ENCODE peak calls at places on chromosomes 16 and 17, in six cellular contexts. X is IMR-90; H is NT2/D1; K is stimulated activated CD4-positive, alpha-beta T cell treated with anti-CD3 and anti-CD28 coated beads, Interleukin-1b, Interleukin-23, amount 100 ng/mL, for 1 hour; Y is activated effector memory CD4-positive, alpha-beta T cell treated with Interleukin-2 at 50 U/mL for 16 hours; A is ovary. P is an unnamed sample.

GRCh38 chr16:55666012-55666411 is 10.2 kb downstream of the SLC6A2 start:
- DNase-seq in X (no peak), H (no peak), K (no peak), Y (no peak), A (no peak), P (no peak)

GRCh38 chr17:37392024-37392590 is 14.5 kb downstream of the ACACA start:
- DNase-seq in X (peak), H (no peak), K (no peak), Y (no peak), A (no peak), P (peak)

GRCh38 chr17:47802341-47803022 is 19.1 kb downstream of the OSBPL7 start:
- DNase-seq in X (peak), H (no peak), K (peak), Y (peak), A (no peak), P (peak)

GRCh38 chr16:23534868-23535860 is 22.0 kb downstream of the EARS2 start:
- DNase-seq in X (peak), H (no peak), K (no peak), Y (no peak), A (no peak), P (no peak)

GRCh38 chr17:45029096-45029495 is 22.3 kb downstream of the DCAKD start:
- DNase-seq in X (no peak), H (no peak), K (no peak), Y (no peak), A (no peak), P (no peak)

GRCh38 chr16:11788914-11789313 is 8.1 kb downstream of the ZC3H7A start:
- DNase-seq in X (no peak), H (no peak), K (no peak), Y (no peak), A (no peak), P (no peak)

GRCh38 chr17:76969598-76970172 is 101.5 kb downstream of the MGAT5B start:
- DNase-seq in X (no peak), H (no peak), K (no peak), Y (no peak), A (no peak), P (peak)

GRCh38 chr17:2138318-2138717 is 83.4 kb downstream of the HIC1 start:
- DNase-seq in X (no peak), H (no peak), K (no peak), Y (no peak), A (no peak), P (peak)

GRCh38 chr17:64969046-64969501 is 49.8 kb upstream of the LRRC37A3 start:
- DNase-seq in X (no peak), H (no peak), K (no peak), Y (no peak), A (no peak), P (no peak)

GRCh38 chr16:82456683-82457082 is 170.1 kb upstream of the CDH13 start:
- DNase-seq in X (peak), H (peak), K (no peak), Y (no peak), A (no peak), P (peak)

P was measured in ELR.